ENCODE peak calls at places on chromosomes 4 and X, in four cellular contexts. H is ovary, T is H9, V is breast epithelium. R is an unnamed sample.

GRCh38 chrX:10016516-10017132 is 49.5 kb downstream of the CLDN34 start:
- DNase-seq in T (no peak), V (no peak), H (no peak), R (no peak)

GRCh38 chr4:87896020-87896621 is 63.4 kb downstream of the MEPE start:
- DNase-seq in H (no peak), T (peak), V (no peak), R (no peak)

GRCh38 chrX:21733705-21734104 is 24.2 kb downstream of the SMPX start:
- DNase-seq in T (no peak), V (no peak), H (no peak), R (no peak)

GRCh38 chrX:5708209-5708608 is 520.5 kb downstream of the NLGN4X start:
- DNase-seq in T (no peak), H (no peak), V (no peak), R (no peak)

GRCh38 chr4:7777017-7777710 is 162.5 kb downstream of the AFAP1 start:
- DNase-seq in V (peak), T (no peak), H (no peak), R (no peak)

GRCh38 chr4:31294655-31295054 is 574.5 kb downstream of the PCDH7 start:
- DNase-seq in V (no peak), H (no peak), T (no peak), R (no peak)

GRCh38 chrX:66677430-66677829 is 38.6 kb upstream of the EDA2R start:
- DNase-seq in T (no peak), H (no peak), V (no peak), R (no peak)

GRCh38 chrX:15838017-15838416 is 16.6 kb downstream of the AP1S2 start:
- DNase-seq in T (peak), H (no peak), V (no peak), R (no peak)

GRCh38 chr4:6991771-6992557 is 51.2 kb upstream of the TADA2B start:
- DNase-seq in V (no peak), H (no peak), T (no peak), R (no peak)

GRCh38 chr4:3352918-3353594 is 60.2 kb downstream of the RGS12 start:
- DNase-seq in H (no peak), V (no peak), T (no peak), R (no peak)

GRCh38 chr4:154542264-154542879 is 7.8 kb downstream of the PLRG1 start:
- DNase-seq in T (no peak), H (no peak), V (no peak), R (no peak)

GRCh38 chr4:154549894-154550790 is at the start of gene PLRG1:
- DNase-seq in T (peak), H (peak), V (peak), R (peak)

DNA sequence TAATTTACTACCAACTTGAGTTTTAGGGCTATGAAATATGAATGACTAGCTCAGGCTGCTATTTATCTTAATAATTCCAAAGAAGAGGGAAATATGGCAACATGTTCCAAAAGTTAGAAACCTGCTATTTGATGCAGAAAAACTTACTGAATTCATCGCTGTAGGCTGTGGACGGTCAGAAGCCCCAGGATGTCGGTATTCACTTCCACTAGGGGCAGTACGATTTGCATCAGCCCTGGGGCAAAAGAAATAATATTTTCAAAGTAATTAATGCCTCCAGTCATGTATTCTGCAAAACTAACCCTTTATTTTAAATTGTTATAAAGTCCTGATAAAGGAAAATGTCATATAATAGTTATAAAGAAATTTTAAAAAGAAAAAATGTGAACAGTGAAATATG is 4.5 kb downstream of the PLRG1 start:
- DNase-seq in T (no peak), H (no peak), V (no peak), R (no peak)
- TF ChIP-seq CTCF in T (peak), H (no peak), V (no peak), R (no peak)

DNA sequence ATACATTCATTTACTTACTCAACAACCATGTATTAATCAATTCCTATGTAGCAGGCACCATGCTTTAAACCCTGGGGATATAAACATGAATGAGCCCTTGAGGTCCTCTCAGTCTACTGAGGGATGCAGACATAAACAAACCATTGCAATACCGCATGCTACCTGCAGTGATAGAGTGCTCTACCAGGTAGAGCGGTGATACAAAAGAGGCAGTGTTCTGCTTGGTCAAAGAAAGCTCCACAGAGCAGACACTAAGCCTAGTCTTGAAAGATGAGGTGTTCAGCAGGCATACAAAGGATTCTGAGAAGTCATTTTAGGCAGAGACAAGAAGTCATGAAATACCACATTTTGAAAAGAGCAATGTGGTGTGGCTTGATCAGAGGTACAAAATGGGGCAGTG is 26.9 kb upstream of the AMOT start:
- DNase-seq in V (no peak), H (no peak), T (peak), R (no peak)
- TF ChIP-seq CTCF in V (no peak), H (no peak), T (peak), R (peak)

GRCh38 chr4:139810710-139811109 is 145.1 kb downstream of the MGST2 start:
- DNase-seq in T (no peak), H (no peak), V (no peak), R (no peak)

GRCh38 chr4:139809207-139810157 is 143.9 kb downstream of the MGST2 start:
- DNase-seq in H (no peak), V (no peak), T (no peak), R (no peak)

GRCh38 chr4:139808381-139809206 is 143.0 kb downstream of the MGST2 start:
- DNase-seq in T (no peak), V (no peak), H (no peak), R (no peak)

GRCh38 chr4:139807483-139807882 is 141.9 kb downstream of the MGST2 start:
- DNase-seq in T (no peak), V (no peak), H (no peak), R (no peak)

GRCh38 chr4:139806929-139807328 is 141.3 kb downstream of the MGST2 start:
- DNase-seq in H (no peak), T (no peak), V (no peak), R (no peak)
- TF ChIP-seq CTCF in H (no peak), T (peak), V (no peak), R (no peak)

DNA sequence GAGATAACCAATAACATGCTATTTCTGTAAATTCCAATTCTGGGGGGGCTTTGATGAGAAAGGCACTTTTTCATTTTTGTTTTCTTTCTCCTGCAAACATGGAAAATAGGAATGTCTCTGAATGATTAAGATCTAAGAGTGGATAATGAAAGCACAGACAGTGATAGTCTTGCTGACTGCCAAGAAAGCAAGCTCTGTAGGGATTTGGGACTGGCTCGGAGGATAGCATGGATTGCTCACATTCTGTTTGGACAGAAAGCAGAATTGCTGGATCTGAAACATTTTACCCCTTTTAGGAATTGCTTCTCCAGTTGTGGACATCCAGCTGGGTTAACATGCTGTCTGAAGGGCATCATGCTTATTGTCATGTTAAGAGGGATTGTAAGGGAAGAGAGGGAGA is 145.2 kb downstream of the NHS start:
- DNase-seq in H (no peak), V (no peak), T (no peak), R (no peak)
- TF ChIP-seq CTCF in H (no peak), V (no peak), T (no peak), R (no peak)

GRCh38 chrX:131747173-131747572 is 203.3 kb downstream of the OR13H1 start:
- DNase-seq in T (no peak), H (peak), V (no peak), R (no peak)

GRCh38 chrX:131752493-131753198 is 208.8 kb downstream of the OR13H1 start:
- DNase-seq in V (no peak), T (no peak), H (peak), R (no peak)
- TF ChIP-seq CTCF in V (no peak), T (no peak), H (no peak), R (no peak)

GRCh38 chrX:44012484-44013096 is 39.4 kb upstream of the NDP start:
- DNase-seq in T (no peak), H (no peak), V (no peak), R (no peak)
- TF ChIP-seq CTCF in T (no peak), H (no peak), V (no peak), R (no peak)

DNA sequence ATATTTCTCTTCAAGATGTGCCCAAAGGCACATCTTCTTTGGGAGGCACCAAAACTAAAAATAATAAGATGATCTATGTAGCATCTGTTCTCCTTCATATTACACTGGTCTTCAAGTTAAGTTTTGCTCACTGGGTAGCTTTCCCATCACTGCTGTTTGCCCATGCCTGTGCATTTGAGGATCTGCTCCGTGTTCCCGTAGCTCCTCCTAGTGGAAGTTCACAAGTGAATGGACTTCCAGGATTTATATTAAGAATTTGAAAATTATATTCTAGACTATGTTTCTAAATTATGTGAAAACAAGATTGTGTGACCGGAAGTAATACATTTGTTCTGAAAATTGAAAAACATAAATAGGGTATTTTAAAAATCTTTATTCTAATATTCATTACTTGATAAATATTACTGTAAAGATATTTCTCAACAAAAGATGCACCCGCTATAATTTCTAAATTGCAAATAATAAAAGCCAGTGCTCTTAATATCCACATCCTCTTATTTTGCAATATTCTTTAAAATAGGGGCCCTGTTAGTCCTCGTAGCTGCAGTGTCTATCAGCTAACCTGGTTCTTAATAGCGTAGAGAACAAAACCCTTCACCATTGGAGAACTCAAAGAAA is 147.7 kb downstream of the RBM46 start:
- DNase-seq in T (peak), H (no peak), V (no peak), R (no peak)
- TF ChIP-seq CTCF in T (peak), H (no peak), V (no peak), R (peak)

GRCh38 chr4:185304944-185305690 is 90.6 kb downstream of the LRP2BP start:
- DNase-seq in V (no peak), T (peak), H (no peak), R (no peak)
- TF ChIP-seq CTCF in V (no peak), T (peak), H (no peak), R (no peak)

GRCh38 chr4:153679476-153679875 is 4.6 kb upstream of the TLR2 start:
- DNase-seq in T (no peak), V (no peak), H (no peak), R (no peak)
- TF ChIP-seq CTCF in T (no peak), V (no peak), H (no peak), R (no peak)